ENCODE peak calls at places on chromosomes 5 and 9, in four cellular contexts. One of them, this sample, is unnamed.

GRCh38 chr9:108933231-108933630 is 693 bp downstream of the ELP1 start:
- DNase-seq in body of pancreas: no peak
- DNase-seq in stimulated activated CD4-positive, alpha-beta T cell treated with anti-CD3 and anti-CD28 coated beads, Interleukin-1b, Interleukin-23, amount 100 ng/mL, for 48 hours: no peak
- DNase-seq in HCEC 1CT: no peak
- DNase-seq in this sample: peak

GRCh38 chr9:69147041-69147834 is 26.8 kb upstream of the TJP2 start:
- DNase-seq in body of pancreas: no peak
- DNase-seq in stimulated activated CD4-positive, alpha-beta T cell treated with anti-CD3 and anti-CD28 coated beads, Interleukin-1b, Interleukin-23, amount 100 ng/mL, for 48 hours: no peak
- DNase-seq in HCEC 1CT: no peak
- DNase-seq in this sample: no peak

GRCh38 chr9:3909966-3910650 is 384.3 kb upstream of the RFX3 start:
- DNase-seq in body of pancreas: no peak
- DNase-seq in stimulated activated CD4-positive, alpha-beta T cell treated with anti-CD3 and anti-CD28 coated beads, Interleukin-1b, Interleukin-23, amount 100 ng/mL, for 48 hours: no peak
- DNase-seq in HCEC 1CT: no peak
- DNase-seq in this sample: no peak

GRCh38 chr9:89433826-89434225 is 64.1 kb downstream of the SEMA4D start:
- DNase-seq in body of pancreas: no peak
- DNase-seq in stimulated activated CD4-positive, alpha-beta T cell treated with anti-CD3 and anti-CD28 coated beads, Interleukin-1b, Interleukin-23, amount 100 ng/mL, for 48 hours: no peak
- DNase-seq in HCEC 1CT: no peak
- DNase-seq in this sample: no peak

GRCh38 chr5:17305964-17306725 is 88.7 kb downstream of the BASP1 start:
- DNase-seq in body of pancreas: peak
- DNase-seq in stimulated activated CD4-positive, alpha-beta T cell treated with anti-CD3 and anti-CD28 coated beads, Interleukin-1b, Interleukin-23, amount 100 ng/mL, for 48 hours: no peak
- DNase-seq in HCEC 1CT: peak
- DNase-seq in this sample: no peak

GRCh38 chr5:110258460-110258859 is 468.0 kb downstream of the TMEM232 start:
- DNase-seq in body of pancreas: no peak
- DNase-seq in stimulated activated CD4-positive, alpha-beta T cell treated with anti-CD3 and anti-CD28 coated beads, Interleukin-1b, Interleukin-23, amount 100 ng/mL, for 48 hours: no peak
- DNase-seq in HCEC 1CT: peak
- DNase-seq in this sample: peak

GRCh38 chr5:174533127-174533453 is 191.3 kb upstream of the MSX2 start:
- DNase-seq in body of pancreas: no peak
- DNase-seq in stimulated activated CD4-positive, alpha-beta T cell treated with anti-CD3 and anti-CD28 coated beads, Interleukin-1b, Interleukin-23, amount 100 ng/mL, for 48 hours: no peak
- DNase-seq in HCEC 1CT: peak
- DNase-seq in this sample: no peak

GRCh38 chr5:72015103-72015548 is 92.1 kb upstream of the MAP1B start:
- DNase-seq in body of pancreas: peak
- DNase-seq in stimulated activated CD4-positive, alpha-beta T cell treated with anti-CD3 and anti-CD28 coated beads, Interleukin-1b, Interleukin-23, amount 100 ng/mL, for 48 hours: no peak
- DNase-seq in HCEC 1CT: peak
- DNase-seq in this sample: no peak

GRCh38 chr9:92963831-92964606 is 16.7 kb downstream of the FGD3 start:
- DNase-seq in body of pancreas: no peak
- DNase-seq in stimulated activated CD4-positive, alpha-beta T cell treated with anti-CD3 and anti-CD28 coated beads, Interleukin-1b, Interleukin-23, amount 100 ng/mL, for 48 hours: peak
- DNase-seq in HCEC 1CT: no peak
- DNase-seq in this sample: no peak

GRCh38 chr5:8943301-8943700 is 602.6 kb downstream of the SEMA5A start:
- DNase-seq in body of pancreas: no peak
- DNase-seq in stimulated activated CD4-positive, alpha-beta T cell treated with anti-CD3 and anti-CD28 coated beads, Interleukin-1b, Interleukin-23, amount 100 ng/mL, for 48 hours: no peak
- DNase-seq in HCEC 1CT: peak
- DNase-seq in this sample: no peak

GRCh38 chr5:147935032-147935431 is 28.7 kb upstream of the C5orf46 start:
- DNase-seq in body of pancreas: no peak
- DNase-seq in stimulated activated CD4-positive, alpha-beta T cell treated with anti-CD3 and anti-CD28 coated beads, Interleukin-1b, Interleukin-23, amount 100 ng/mL, for 48 hours: no peak
- DNase-seq in HCEC 1CT: peak
- DNase-seq in this sample: peak

GRCh38 chr5:74767579-74767913 is 497 bp downstream of the NSA2 start:
- DNase-seq in body of pancreas: no peak
- DNase-seq in stimulated activated CD4-positive, alpha-beta T cell treated with anti-CD3 and anti-CD28 coated beads, Interleukin-1b, Interleukin-23, amount 100 ng/mL, for 48 hours: no peak
- DNase-seq in HCEC 1CT: peak
- DNase-seq in this sample: peak

GRCh38 chr9:77546391-77546790 is 101.7 kb downstream of the GNA14 start:
- DNase-seq in body of pancreas: no peak
- DNase-seq in stimulated activated CD4-positive, alpha-beta T cell treated with anti-CD3 and anti-CD28 coated beads, Interleukin-1b, Interleukin-23, amount 100 ng/mL, for 48 hours: no peak
- DNase-seq in HCEC 1CT: peak
- DNase-seq in this sample: no peak

GRCh38 chr9:135038826-135039225 is 48.6 kb upstream of the OLFM1 start:
- DNase-seq in body of pancreas: no peak
- DNase-seq in stimulated activated CD4-positive, alpha-beta T cell treated with anti-CD3 and anti-CD28 coated beads, Interleukin-1b, Interleukin-23, amount 100 ng/mL, for 48 hours: no peak
- DNase-seq in HCEC 1CT: no peak
- DNase-seq in this sample: no peak

GRCh38 chr9:32825203-32825602 is 41.9 kb downstream of the TMEM215 start:
- DNase-seq in body of pancreas: no peak
- DNase-seq in stimulated activated CD4-positive, alpha-beta T cell treated with anti-CD3 and anti-CD28 coated beads, Interleukin-1b, Interleukin-23, amount 100 ng/mL, for 48 hours: no peak
- DNase-seq in HCEC 1CT: no peak
- DNase-seq in this sample: no peak

GRCh38 chr9:128098936-128099931 is 28.3 kb downstream of the PTGES2 start:
- DNase-seq in body of pancreas: peak
- DNase-seq in stimulated activated CD4-positive, alpha-beta T cell treated with anti-CD3 and anti-CD28 coated beads, Interleukin-1b, Interleukin-23, amount 100 ng/mL, for 48 hours: no peak
- DNase-seq in HCEC 1CT: no peak
- DNase-seq in this sample: peak

GRCh38 chr5:134004626-134005414 is at the start of gene VDAC1:
- DNase-seq in body of pancreas: peak
- DNase-seq in stimulated activated CD4-positive, alpha-beta T cell treated with anti-CD3 and anti-CD28 coated beads, Interleukin-1b, Interleukin-23, amount 100 ng/mL, for 48 hours: peak
- DNase-seq in HCEC 1CT: peak
- DNase-seq in this sample: peak

GRCh38 chr5:125412561-125413535 is 666.4 kb upstream of the ZNF608 start:
- DNase-seq in body of pancreas: peak
- DNase-seq in stimulated activated CD4-positive, alpha-beta T cell treated with anti-CD3 and anti-CD28 coated beads, Interleukin-1b, Interleukin-23, amount 100 ng/mL, for 48 hours: no peak
- DNase-seq in HCEC 1CT: peak
- DNase-seq in this sample: peak

GRCh38 chr5:53019320-53019719 is 30.2 kb downstream of the ITGA2 start:
- DNase-seq in body of pancreas: no peak
- DNase-seq in stimulated activated CD4-positive, alpha-beta T cell treated with anti-CD3 and anti-CD28 coated beads, Interleukin-1b, Interleukin-23, amount 100 ng/mL, for 48 hours: no peak
- DNase-seq in HCEC 1CT: peak
- DNase-seq in this sample: peak